ENCODE peak calls at places on chromosomes 2 and 18, in ten cellular contexts. S is tibial artery; Q is thoracic aorta; I is iPS DF 6.9; Z is ovary; O is endodermal cell; L is CD4-positive, alpha-beta memory T cell; N is fibroblast of lung; F is mucosa of descending colon; X is colonic mucosa. C is an unnamed sample. For H3K4me1, the result is how much of the 10 kb centered on the place peaks cover.

GRCh38 chr2:223203971-223204370 is 152.0 kb downstream of the KCNE4 start:
- DNase-seq in S (no peak), Q (no peak), I (no peak), Z (no peak), O (no peak), L (no peak), N (peak), F (no peak), X (no peak), C (no peak)

GRCh38 chr2:9498210-9498609 is 23.9 kb downstream of the IAH1 start:
- DNase-seq in S (no peak), Q (no peak), I (no peak), Z (no peak), O (no peak), L (no peak), N (no peak), F (no peak), X (no peak), C (no peak)

GRCh38 chr2:33126552-33126951 is 179.8 kb downstream of the LTBP1 start:
- DNase-seq in S (no peak), Q (no peak), I (no peak), Z (no peak), O (no peak), L (no peak), N (no peak), F (no peak), X (no peak), C (no peak)

GRCh38 chr2:159044804-159045286 is 76.4 kb downstream of the TANC1 start:
- DNase-seq in S (no peak), Q (no peak), I (no peak), Z (no peak), O (peak), L (no peak), N (peak), F (no peak), X (no peak), C (no peak)

GRCh38 chr2:166516712-166517303 is 22.8 kb upstream of the SCN7A start:
- DNase-seq in S (no peak), Q (no peak), I (no peak), Z (peak), O (peak), L (no peak), N (peak), F (no peak), X (no peak), C (peak)

GRCh38 chr18:48546411-48546810 is 7.6 kb downstream of the CTIF start:
- DNase-seq in S (peak), Q (no peak), I (no peak), Z (no peak), O (peak), L (no peak), N (no peak), F (no peak), X (no peak), C (no peak)

GRCh38 chr18:22052405-22053105 is 116.8 kb upstream of the GATA6 start:
- DNase-seq in S (no peak), Q (no peak), I (no peak), Z (no peak), O (peak), L (no peak), N (no peak), F (no peak), X (peak), C (no peak)

GRCh38 chr2:121810959-121811853 is 55.8 kb downstream of the TSN start:
- DNase-seq in S (peak), Q (no peak), I (no peak), Z (peak), O (peak), L (no peak), N (peak), F (peak), X (peak), C (peak)

GRCh38 chr18:51128533-51128932 is 68.9 kb downstream of the MEX3C start:
- DNase-seq in S (no peak), Q (no peak), I (no peak), Z (no peak), O (no peak), L (no peak), N (no peak), F (no peak), X (no peak), C (no peak)

GRCh38 chr18:61502472-61502871 is 169.2 kb downstream of the CDH20 start:
- DNase-seq in S (peak), Q (no peak), I (peak), Z (no peak), O (peak), L (no peak), N (peak), F (no peak), X (peak), C (no peak)

GRCh38 chr2:189585357-189585756 is 4.8 kb upstream of the SLC40A1 start:
- DNase-seq in S (no peak), Q (no peak), I (no peak), Z (no peak), O (no peak), L (no peak), N (no peak), F (no peak), X (no peak), C (no peak)

GRCh38 chr2:236171213-236172201 is 3.3 kb upstream of the GBX2 start:
- DNase-seq in S (no peak), Q (no peak), I (no peak), Z (no peak), O (peak), L (no peak), N (no peak), F (no peak), X (no peak), C (no peak)

GRCh38 chr2:134203175-134203574 is 50.7 kb upstream of the MGAT5 start:
- DNase-seq in S (no peak), Q (no peak), I (no peak), Z (no peak), O (no peak), L (no peak), N (no peak), F (no peak), X (no peak), C (no peak)
- H3K4me1 ChIP-seq in S (under half), Q (under half), I (under half), Z (under half), O (under half), L (half or more), N (under half), F (under half), X (under half), C (half or more)

GRCh38 chr2:191617589-191617988 is 60.3 kb upstream of the NABP1 start:
- DNase-seq in S (no peak), Q (no peak), I (no peak), Z (no peak), O (no peak), L (peak), N (no peak), F (no peak), X (no peak), C (no peak)
- H3K4me1 ChIP-seq in S (under half), Q (under half), I (under half), Z (under half), O (under half), L (under half), N (under half), F (under half), X (under half), C (under half)

GRCh38 chr2:205698556-205699282 is 16.4 kb downstream of the NRP2 start:
- DNase-seq in S (no peak), Q (no peak), I (no peak), Z (no peak), O (no peak), L (no peak), N (no peak), F (no peak), X (no peak), C (no peak)
- H3K4me1 ChIP-seq in S (under half), Q (under half), I (under half), Z (under half), O (under half), L (under half), N (under half), F (under half), X (under half), C (under half)

GRCh38 chr2:199018826-199019225 is 438.9 kb downstream of the SATB2 start:
- DNase-seq in S (no peak), Q (no peak), I (no peak), Z (no peak), O (no peak), L (no peak), N (no peak), F (no peak), X (no peak), C (no peak)
- H3K4me1 ChIP-seq in S (under half), Q (under half), I (under half), Z (under half), O (under half), L (under half), N (under half), F (under half), X (under half), C (under half)

DNA sequence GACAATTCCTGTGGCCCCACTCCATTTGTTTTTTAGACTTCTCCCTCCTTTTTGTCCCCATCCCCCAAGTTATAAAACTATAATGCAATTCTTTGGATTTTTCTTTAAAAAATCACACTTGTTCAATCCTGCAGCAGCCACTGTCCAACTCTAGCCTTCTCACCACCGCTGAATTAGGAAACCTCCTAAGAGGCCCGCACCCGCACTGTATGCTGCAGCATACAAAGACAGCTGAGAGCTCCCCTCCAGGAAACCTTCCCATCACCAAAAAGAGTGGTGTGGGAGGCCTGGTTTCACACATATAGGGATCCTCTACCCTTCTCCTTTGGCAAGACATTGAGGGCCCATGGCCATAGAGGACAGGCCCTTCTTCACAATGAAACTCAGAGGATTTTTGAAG is 2.9 kb downstream of the PCGF1 start:
- DNase-seq in S (no peak), Q (no peak), I (no peak), Z (peak), O (no peak), L (no peak), N (no peak), F (no peak), X (no peak), C (no peak)
- H3K4me1 ChIP-seq in S (under half), Q (under half), I (under half), Z (under half), O (under half), L (under half), N (under half), F (under half), X (under half), C (under half)

GRCh38 chr2:217916504-217917254 is 86.1 kb downstream of the TNS1 start:
- DNase-seq in S (no peak), Q (no peak), I (no peak), Z (no peak), O (no peak), L (no peak), N (no peak), F (no peak), X (no peak), C (no peak)

GRCh38 chr2:217920879-217921603 is 81.8 kb downstream of the TNS1 start:
- DNase-seq in S (peak), Q (no peak), I (no peak), Z (peak), O (peak), L (no peak), N (peak), F (no peak), X (no peak), C (no peak)

GRCh38 chr2:217919781-217920351 is 82.9 kb downstream of the TNS1 start:
- DNase-seq in S (peak), Q (no peak), I (no peak), Z (peak), O (peak), L (no peak), N (peak), F (no peak), X (no peak), C (no peak)

GRCh38 chr2:217918220-217919024 is 84.4 kb downstream of the TNS1 start:
- DNase-seq in S (peak), Q (no peak), I (no peak), Z (peak), O (peak), L (no peak), N (peak), F (no peak), X (no peak), C (no peak)

DNA sequence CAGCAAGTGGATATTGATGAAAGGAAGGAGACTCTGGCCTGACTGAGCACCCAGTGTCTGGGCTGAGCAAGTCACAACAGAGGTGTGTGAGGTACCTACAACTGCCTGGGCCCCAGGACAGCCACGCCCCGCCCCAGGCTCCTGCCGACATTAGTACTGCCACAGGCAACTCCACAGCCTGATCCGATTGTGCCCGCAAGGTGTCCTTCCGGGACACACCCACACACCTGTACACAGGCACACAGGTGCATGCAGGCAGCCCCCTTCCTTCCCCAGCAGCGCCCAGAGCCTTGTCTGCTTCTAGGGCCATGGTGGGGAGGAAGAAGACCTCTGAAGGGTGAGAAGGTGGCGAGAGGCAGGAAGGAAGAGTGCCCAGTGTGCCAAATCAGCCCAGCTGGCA is 83.6 kb downstream of the TNS1 start:
- DNase-seq in S (no peak), Q (no peak), I (no peak), Z (no peak), O (no peak), L (no peak), N (no peak), F (no peak), X (no peak), C (no peak)
- H3K4me1 ChIP-seq in S (under half), Q (half or more), I (under half), Z (half or more), O (under half), L (under half), N (half or more), F (under half), X (under half), C (half or more)

C was measured in heart right ventricle.